ENCODE peak calls at places on chromosomes 11 and 22, in six cellular contexts. One of them, this sample, is unnamed.

GRCh38 chr11:78100276-78101040 is 20.8 kb upstream of the NDUFC2 start:
- DNase-seq in hippocampal formation: peak
- DNase-seq in GM19239: no peak
- DNase-seq in heart left ventricle: no peak
- DNase-seq in GF-D8: no peak
- DNase-seq in HCT116: no peak
- DNase-seq in this sample: no peak

GRCh38 chr11:47104337-47104950 is 72.2 kb downstream of the ARFGAP2 start:
- DNase-seq in GF-D8: no peak
- DNase-seq in HCT116: no peak
- DNase-seq in heart left ventricle: no peak
- DNase-seq in GM19239: no peak
- DNase-seq in hippocampal formation: no peak
- DNase-seq in this sample: no peak

GRCh38 chr22:31259798-31260473 is 32.4 kb downstream of the PIK3IP1 start:
- DNase-seq in heart left ventricle: no peak
- DNase-seq in GF-D8: no peak
- DNase-seq in GM19239: no peak
- DNase-seq in hippocampal formation: no peak
- DNase-seq in HCT116: no peak
- DNase-seq in this sample: no peak

GRCh38 chr22:22210375-22210774 is 34.2 kb upstream of the VPREB1 start:
- DNase-seq in heart left ventricle: no peak
- DNase-seq in GM19239: no peak
- DNase-seq in hippocampal formation: no peak
- DNase-seq in HCT116: peak
- DNase-seq in GF-D8: no peak
- DNase-seq in this sample: no peak

GRCh38 chr11:115226556-115226955 is 277.7 kb downstream of the CADM1 start:
- DNase-seq in GM19239: no peak
- DNase-seq in heart left ventricle: no peak
- DNase-seq in GF-D8: no peak
- DNase-seq in HCT116: no peak
- DNase-seq in hippocampal formation: no peak
- DNase-seq in this sample: no peak

GRCh38 chr11:131372243-131372930 is 2.0 kb downstream of the NTM start:
- DNase-seq in heart left ventricle: no peak
- DNase-seq in hippocampal formation: no peak
- DNase-seq in GF-D8: no peak
- DNase-seq in HCT116: no peak
- DNase-seq in GM19239: no peak
- DNase-seq in this sample: no peak

GRCh38 chr11:87295237-87295636 is 257.5 kb downstream of the TMEM135 start:
- DNase-seq in GM19239: no peak
- DNase-seq in GF-D8: no peak
- DNase-seq in heart left ventricle: no peak
- DNase-seq in HCT116: no peak
- DNase-seq in hippocampal formation: no peak
- DNase-seq in this sample: no peak

GRCh38 chr11:60184824-60185511 is 2.1 kb upstream of the MS4A6A start:
- DNase-seq in hippocampal formation: no peak
- DNase-seq in HCT116: no peak
- DNase-seq in heart left ventricle: no peak
- DNase-seq in GM19239: no peak
- DNase-seq in GF-D8: no peak
- DNase-seq in this sample: no peak

GRCh38 chr22:32803020-32803758 is 1.7 kb downstream of the TIMP3 start:
- DNase-seq in heart left ventricle: peak
- DNase-seq in GM19239: no peak
- DNase-seq in HCT116: no peak
- DNase-seq in hippocampal formation: no peak
- DNase-seq in GF-D8: no peak
- DNase-seq in this sample: peak

GRCh38 chr11:45930031-45930794 is 7.8 kb downstream of the LARGE2 start:
- DNase-seq in hippocampal formation: no peak
- DNase-seq in GF-D8: no peak
- DNase-seq in GM19239: peak
- DNase-seq in HCT116: no peak
- DNase-seq in heart left ventricle: no peak
- DNase-seq in this sample: no peak

GRCh38 chr11:65786008-65786785 is 666 bp upstream of the OVOL1 start:
- DNase-seq in GM19239: no peak
- DNase-seq in GF-D8: no peak
- DNase-seq in heart left ventricle: peak
- DNase-seq in HCT116: no peak
- DNase-seq in hippocampal formation: no peak
- DNase-seq in this sample: no peak

GRCh38 chr22:27800250-27801131 is 1.1 kb downstream of the MN1 start:
- DNase-seq in HCT116: no peak
- DNase-seq in GM19239: no peak
- DNase-seq in heart left ventricle: no peak
- DNase-seq in hippocampal formation: no peak
- DNase-seq in GF-D8: no peak
- DNase-seq in this sample: peak

GRCh38 chr22:22408731-22409696 is 99.5 kb downstream of the ZNF280B start:
- DNase-seq in GF-D8: peak
- DNase-seq in heart left ventricle: no peak
- DNase-seq in GM19239: peak
- DNase-seq in hippocampal formation: no peak
- DNase-seq in HCT116: peak
- DNase-seq in this sample: no peak

GRCh38 chr11:33635161-33635560 is 65.5 kb downstream of the C11orf91 start:
- DNase-seq in hippocampal formation: no peak
- DNase-seq in GF-D8: no peak
- DNase-seq in GM19239: no peak
- DNase-seq in HCT116: no peak
- DNase-seq in heart left ventricle: peak
- DNase-seq in this sample: peak

GRCh38 chr11:19573666-19574065 is 139.0 kb upstream of the NAV2 start:
- DNase-seq in heart left ventricle: peak
- DNase-seq in GF-D8: no peak
- DNase-seq in hippocampal formation: no peak
- DNase-seq in GM19239: no peak
- DNase-seq in HCT116: no peak
- DNase-seq in this sample: peak

GRCh38 chr11:127843483-127844396 is 743.6 kb downstream of the ETS1 start:
- DNase-seq in HCT116: no peak
- DNase-seq in GF-D8: peak
- DNase-seq in hippocampal formation: peak
- DNase-seq in GM19239: peak
- DNase-seq in heart left ventricle: peak
- DNase-seq in this sample: no peak

GRCh38 chr11:101960231-101960630 is 43.9 kb upstream of the ANGPTL5 start:
- DNase-seq in GM19239: no peak
- DNase-seq in GF-D8: no peak
- DNase-seq in HCT116: no peak
- DNase-seq in hippocampal formation: no peak
- DNase-seq in heart left ventricle: no peak
- DNase-seq in this sample: no peak

GRCh38 chr11:9600651-9601040 is 27.2 kb downstream of the WEE1 start:
- DNase-seq in heart left ventricle: no peak
- DNase-seq in HCT116: peak
- DNase-seq in GM19239: no peak
- DNase-seq in hippocampal formation: no peak
- DNase-seq in GF-D8: no peak
- DNase-seq in this sample: no peak

GRCh38 chr11:568306-569259 is 7.7 kb upstream of the PHRF1 start:
- DNase-seq in hippocampal formation: peak
- DNase-seq in GF-D8: peak
- DNase-seq in HCT116: peak
- DNase-seq in heart left ventricle: peak
- DNase-seq in GM19239: peak
- DNase-seq in this sample: peak

GRCh38 chr22:37972527-37972926 is 11.8 kb downstream of the SOX10 start:
- DNase-seq in heart left ventricle: no peak
- DNase-seq in HCT116: no peak
- DNase-seq in hippocampal formation: no peak
- DNase-seq in GM19239: no peak
- DNase-seq in GF-D8: no peak
- DNase-seq in this sample: no peak

GRCh38 chr11:118008271-118008903 is 22.2 kb downstream of the IL10RA start:
- DNase-seq in HCT116: no peak
- DNase-seq in GF-D8: peak
- DNase-seq in hippocampal formation: no peak
- DNase-seq in heart left ventricle: no peak
- DNase-seq in GM19239: no peak
- DNase-seq in this sample: no peak

GRCh38 chr11:64306876-64307622 is 1.7 kb downstream of the ESRRA start:
- DNase-seq in GF-D8: no peak
- DNase-seq in GM19239: no peak
- DNase-seq in hippocampal formation: peak
- DNase-seq in HCT116: no peak
- DNase-seq in heart left ventricle: peak
- DNase-seq in this sample: no peak

GRCh38 chr11:78649361-78650215 is 74.9 kb upstream of the NARS2 start:
- DNase-seq in GF-D8: no peak
- DNase-seq in hippocampal formation: no peak
- DNase-seq in GM19239: no peak
- DNase-seq in HCT116: no peak
- DNase-seq in heart left ventricle: no peak
- DNase-seq in this sample: no peak

GRCh38 chr11:60334005-60334620 is 7.1 kb downstream of the MS4A6E start:
- DNase-seq in HCT116: peak
- DNase-seq in heart left ventricle: peak
- DNase-seq in GM19239: peak
- DNase-seq in GF-D8: no peak
- DNase-seq in hippocampal formation: peak
- DNase-seq in this sample: peak

GRCh38 chr22:43745783-43746356 is 66.2 kb downstream of the EFCAB6 start:
- DNase-seq in HCT116: no peak
- DNase-seq in GM19239: no peak
- DNase-seq in GF-D8: no peak
- DNase-seq in hippocampal formation: no peak
- DNase-seq in heart left ventricle: no peak
- DNase-seq in this sample: no peak

GRCh38 chr22:45321827-45322226 is 12.1 kb downstream of the FAM118A start:
- DNase-seq in GF-D8: no peak
- DNase-seq in hippocampal formation: no peak
- DNase-seq in heart left ventricle: no peak
- DNase-seq in HCT116: no peak
- DNase-seq in GM19239: no peak
- DNase-seq in this sample: no peak

GRCh38 chr11:78800756-78801155 is 226.1 kb upstream of the NARS2 start:
- DNase-seq in GF-D8: no peak
- DNase-seq in hippocampal formation: no peak
- DNase-seq in heart left ventricle: no peak
- DNase-seq in GM19239: no peak
- DNase-seq in HCT116: no peak
- DNase-seq in this sample: no peak

GRCh38 chr22:47619631-47620030 is 857.2 kb downstream of the TBC1D22A start:
- DNase-seq in GM19239: no peak
- DNase-seq in GF-D8: no peak
- DNase-seq in heart left ventricle: no peak
- DNase-seq in HCT116: no peak
- DNase-seq in hippocampal formation: no peak
- DNase-seq in this sample: no peak

GRCh38 chr11:87022738-87023137 is 15.0 kb upstream of the TMEM135 start:
- DNase-seq in GF-D8: no peak
- DNase-seq in heart left ventricle: no peak
- DNase-seq in hippocampal formation: no peak
- DNase-seq in HCT116: no peak
- DNase-seq in GM19239: no peak
- DNase-seq in this sample: no peak

GRCh38 chr22:49230194-49230577 is 597.5 kb downstream of the BRD1 start:
- DNase-seq in HCT116: no peak
- DNase-seq in GM19239: no peak
- DNase-seq in GF-D8: no peak
- DNase-seq in heart left ventricle: no peak
- DNase-seq in hippocampal formation: no peak
- DNase-seq in this sample: no peak

GRCh38 chr11:86103808-86104207 is 34.9 kb upstream of the PICALM start:
- DNase-seq in heart left ventricle: no peak
- DNase-seq in hippocampal formation: no peak
- DNase-seq in GF-D8: no peak
- DNase-seq in GM19239: no peak
- DNase-seq in HCT116: no peak
- DNase-seq in this sample: no peak

GRCh38 chr22:35276019-35276418 is 18.7 kb downstream of the HMGXB4 start:
- DNase-seq in hippocampal formation: no peak
- DNase-seq in GM19239: no peak
- DNase-seq in heart left ventricle: no peak
- DNase-seq in HCT116: no peak
- DNase-seq in GF-D8: no peak
- DNase-seq in this sample: no peak

GRCh38 chr22:37701121-37701786 is 4.4 kb downstream of the TRIOBP start:
- DNase-seq in HCT116: no peak
- DNase-seq in heart left ventricle: no peak
- DNase-seq in hippocampal formation: peak
- DNase-seq in GF-D8: peak
- DNase-seq in GM19239: no peak
- DNase-seq in this sample: no peak

GRCh38 chr11:78208257-78209165 is 19.8 kb downstream of the USP35 start:
- DNase-seq in hippocampal formation: no peak
- DNase-seq in GM19239: no peak
- DNase-seq in heart left ventricle: no peak
- DNase-seq in GF-D8: no peak
- DNase-seq in HCT116: no peak
- DNase-seq in this sample: no peak

GRCh38 chr11:123061403-123062157 is at the start of gene HSPA8:
- DNase-seq in heart left ventricle: peak
- DNase-seq in hippocampal formation: peak
- DNase-seq in GF-D8: peak
- DNase-seq in GM19239: no peak
- DNase-seq in HCT116: no peak
- DNase-seq in this sample: peak

GRCh38 chr11:503179-503981 is 3.7 kb downstream of the RNH1 start:
- DNase-seq in GF-D8: peak
- DNase-seq in hippocampal formation: peak
- DNase-seq in heart left ventricle: peak
- DNase-seq in GM19239: no peak
- DNase-seq in HCT116: no peak
- DNase-seq in this sample: peak

GRCh38 chr11:118691926-118692830 is 12.7 kb upstream of the TREH start:
- DNase-seq in heart left ventricle: no peak
- DNase-seq in hippocampal formation: no peak
- DNase-seq in HCT116: no peak
- DNase-seq in GM19239: no peak
- DNase-seq in GF-D8: peak
- DNase-seq in this sample: no peak